ENCODE peak calls at places on chromosomes 4 and X, in eight cellular contexts. One of them, this sample, is unnamed.

GRCh38 chr4:92305878-92306520 is 2.2 kb downstream of the GRID2 start:
- DNase-seq in LoVo: no peak
- DNase-seq in iris pigment epithelial cell: no peak
- DNase-seq in skeletal muscle cell: no peak
- DNase-seq in right lobe of liver: no peak
- DNase-seq in heart right ventricle: no peak
- DNase-seq in Kasumi-1: no peak
- DNase-seq in ELR: no peak
- DNase-seq in this sample: peak; percentile 15

GRCh38 chr4:126611900-126612299 is 1020.9 kb upstream of the INTU start:
- DNase-seq in iris pigment epithelial cell: peak; percentile 77
- DNase-seq in heart right ventricle: no peak
- DNase-seq in Kasumi-1: no peak
- DNase-seq in ELR: peak; percentile 72
- DNase-seq in LoVo: no peak
- DNase-seq in right lobe of liver: no peak
- DNase-seq in skeletal muscle cell: no peak
- DNase-seq in this sample: no peak

GRCh38 chrX:53621418-53621986 is 65.0 kb downstream of the HUWE1 start:
- DNase-seq in right lobe of liver: no peak
- DNase-seq in heart right ventricle: no peak
- DNase-seq in skeletal muscle cell: no peak
- DNase-seq in LoVo: no peak
- DNase-seq in iris pigment epithelial cell: no peak
- DNase-seq in ELR: no peak
- DNase-seq in Kasumi-1: no peak
- DNase-seq in this sample: no peak

GRCh38 chrX:148588649-148589310 is 88.4 kb downstream of the AFF2 start:
- DNase-seq in right lobe of liver: no peak
- DNase-seq in iris pigment epithelial cell: no peak
- DNase-seq in Kasumi-1: no peak
- DNase-seq in ELR: no peak
- DNase-seq in skeletal muscle cell: peak; percentile 22
- DNase-seq in heart right ventricle: no peak
- DNase-seq in LoVo: no peak
- DNase-seq in this sample: no peak

GRCh38 chr4:832536-832935 is 6.6 kb upstream of the CPLX1 start:
- DNase-seq in Kasumi-1: no peak
- DNase-seq in LoVo: no peak
- DNase-seq in heart right ventricle: no peak
- DNase-seq in ELR: no peak
- DNase-seq in iris pigment epithelial cell: no peak
- DNase-seq in skeletal muscle cell: no peak
- DNase-seq in right lobe of liver: no peak
- DNase-seq in this sample: no peak

GRCh38 chr4:47419296-47419695 is 44.2 kb downstream of the COMMD8 start:
- DNase-seq in right lobe of liver: no peak
- DNase-seq in heart right ventricle: no peak
- DNase-seq in LoVo: no peak
- DNase-seq in Kasumi-1: no peak
- DNase-seq in skeletal muscle cell: no peak
- DNase-seq in iris pigment epithelial cell: no peak
- DNase-seq in ELR: no peak
- DNase-seq in this sample: no peak

GRCh38 chr4:1192091-1192492 is 19.7 kb upstream of the SPON2 start:
- DNase-seq in heart right ventricle: peak; percentile 76
- DNase-seq in Kasumi-1: no peak
- DNase-seq in skeletal muscle cell: peak; percentile 90
- DNase-seq in right lobe of liver: peak; percentile 86
- DNase-seq in ELR: peak; percentile 92
- DNase-seq in iris pigment epithelial cell: peak; percentile 99
- DNase-seq in LoVo: peak; percentile 70
- DNase-seq in this sample: peak; percentile 94

GRCh38 chr4:6962211-6963041 is 52.8 kb downstream of the TBC1D14 start:
- DNase-seq in heart right ventricle: no peak
- DNase-seq in skeletal muscle cell: no peak
- DNase-seq in ELR: no peak
- DNase-seq in LoVo: no peak
- DNase-seq in iris pigment epithelial cell: no peak
- DNase-seq in Kasumi-1: no peak
- DNase-seq in right lobe of liver: no peak
- DNase-seq in this sample: no peak

GRCh38 chrX:30153175-30153880 is 62.0 kb upstream of the MAGEB2 start:
- DNase-seq in LoVo: no peak
- DNase-seq in iris pigment epithelial cell: no peak
- DNase-seq in Kasumi-1: no peak
- DNase-seq in heart right ventricle: no peak
- DNase-seq in right lobe of liver: no peak
- DNase-seq in skeletal muscle cell: no peak
- DNase-seq in ELR: no peak
- DNase-seq in this sample: no peak

GRCh38 chrX:45667666-45668065 is 467.0 kb upstream of the DIPK2B start:
- DNase-seq in skeletal muscle cell: no peak
- DNase-seq in LoVo: no peak
- DNase-seq in iris pigment epithelial cell: peak; percentile 16
- DNase-seq in right lobe of liver: no peak
- DNase-seq in ELR: peak; percentile 36
- DNase-seq in heart right ventricle: no peak
- DNase-seq in Kasumi-1: no peak
- DNase-seq in this sample: no peak

GRCh38 chr4:47852121-47852520 is 14.3 kb upstream of the CORIN start:
- DNase-seq in right lobe of liver: no peak
- DNase-seq in LoVo: no peak
- DNase-seq in iris pigment epithelial cell: peak; percentile 95
- DNase-seq in heart right ventricle: no peak
- DNase-seq in skeletal muscle cell: peak; percentile 92
- DNase-seq in ELR: peak; percentile 18
- DNase-seq in Kasumi-1: no peak
- DNase-seq in this sample: no peak

GRCh38 chrX:55220119-55220794 is at the start of gene PAGE5:
- DNase-seq in Kasumi-1: no peak
- DNase-seq in skeletal muscle cell: no peak
- DNase-seq in heart right ventricle: no peak
- DNase-seq in ELR: no peak
- DNase-seq in iris pigment epithelial cell: no peak
- DNase-seq in right lobe of liver: no peak
- DNase-seq in LoVo: no peak
- DNase-seq in this sample: peak; percentile 41

GRCh38 chr4:16884673-16885460 is 13.6 kb downstream of the LDB2 start:
- DNase-seq in heart right ventricle: no peak
- DNase-seq in Kasumi-1: no peak
- DNase-seq in ELR: peak; percentile 25
- DNase-seq in right lobe of liver: no peak
- DNase-seq in iris pigment epithelial cell: no peak
- DNase-seq in LoVo: no peak
- DNase-seq in skeletal muscle cell: no peak
- DNase-seq in this sample: no peak

GRCh38 chrX:153459976-153460375 is 10.4 kb downstream of the HAUS7 start:
- DNase-seq in LoVo: no peak
- DNase-seq in right lobe of liver: no peak
- DNase-seq in skeletal muscle cell: no peak
- DNase-seq in heart right ventricle: no peak
- DNase-seq in iris pigment epithelial cell: peak; percentile 81
- DNase-seq in Kasumi-1: no peak
- DNase-seq in ELR: peak; percentile 71
- DNase-seq in this sample: no peak

GRCh38 chrX:73850124-73851013 is 287.4 kb downstream of the CHIC1 start:
- DNase-seq in heart right ventricle: no peak
- DNase-seq in skeletal muscle cell: no peak
- DNase-seq in Kasumi-1: no peak
- DNase-seq in iris pigment epithelial cell: peak; percentile 47
- DNase-seq in LoVo: peak; percentile 5
- DNase-seq in ELR: peak; percentile 38
- DNase-seq in right lobe of liver: peak; percentile 45
- DNase-seq in this sample: no peak

GRCh38 chrX:123083924-123084323 is 100.2 kb upstream of the GRIA3 start:
- DNase-seq in LoVo: no peak
- DNase-seq in Kasumi-1: no peak
- DNase-seq in ELR: no peak
- DNase-seq in iris pigment epithelial cell: no peak
- DNase-seq in heart right ventricle: no peak
- DNase-seq in right lobe of liver: no peak
- DNase-seq in skeletal muscle cell: peak; percentile 72
- DNase-seq in this sample: no peak

GRCh38 chrX:34655496-34656258 is 1.4 kb downstream of the TMEM47 start:
- DNase-seq in Kasumi-1: no peak
- DNase-seq in skeletal muscle cell: no peak
- DNase-seq in LoVo: no peak
- DNase-seq in right lobe of liver: no peak
- DNase-seq in ELR: peak; percentile 10
- DNase-seq in heart right ventricle: no peak
- DNase-seq in iris pigment epithelial cell: peak; percentile 36
- DNase-seq in this sample: no peak

GRCh38 chr4:8212606-8213005 is 13.5 kb downstream of the SH3TC1 start:
- DNase-seq in heart right ventricle: no peak
- DNase-seq in Kasumi-1: no peak
- DNase-seq in right lobe of liver: no peak
- DNase-seq in LoVo: no peak
- DNase-seq in ELR: no peak
- DNase-seq in skeletal muscle cell: no peak
- DNase-seq in iris pigment epithelial cell: no peak
- DNase-seq in this sample: peak; percentile 36

GRCh38 chr4:168923526-168924194 is 86.4 kb downstream of the CBR4 start:
- DNase-seq in LoVo: peak; percentile 68
- DNase-seq in heart right ventricle: no peak
- DNase-seq in iris pigment epithelial cell: peak; percentile 80
- DNase-seq in Kasumi-1: peak; percentile 63
- DNase-seq in ELR: peak; percentile 75
- DNase-seq in skeletal muscle cell: peak; percentile 54
- DNase-seq in right lobe of liver: no peak
- DNase-seq in this sample: no peak

GRCh38 chrX:151985955-151986354 is 11.5 kb upstream of the GABRE start:
- DNase-seq in right lobe of liver: no peak
- DNase-seq in ELR: peak; percentile 65
- DNase-seq in iris pigment epithelial cell: peak; percentile 63
- DNase-seq in heart right ventricle: no peak
- DNase-seq in skeletal muscle cell: no peak
- DNase-seq in LoVo: peak; percentile 40
- DNase-seq in Kasumi-1: no peak
- DNase-seq in this sample: peak; percentile 38

GRCh38 chr4:187604984-187605383 is 390.6 kb upstream of the ZFP42 start:
- DNase-seq in right lobe of liver: no peak
- DNase-seq in ELR: no peak
- DNase-seq in Kasumi-1: no peak
- DNase-seq in heart right ventricle: no peak
- DNase-seq in iris pigment epithelial cell: no peak
- DNase-seq in LoVo: no peak
- DNase-seq in skeletal muscle cell: no peak
- DNase-seq in this sample: no peak

GRCh38 chr4:16684083-16684482 is 214.4 kb downstream of the LDB2 start:
- DNase-seq in Kasumi-1: no peak
- DNase-seq in iris pigment epithelial cell: peak; percentile 76
- DNase-seq in heart right ventricle: no peak
- DNase-seq in skeletal muscle cell: no peak
- DNase-seq in LoVo: no peak
- DNase-seq in ELR: peak; percentile 20
- DNase-seq in right lobe of liver: no peak
- DNase-seq in this sample: no peak

GRCh38 chr4:14871676-14872430 is 130.4 kb upstream of the CPEB2 start:
- DNase-seq in ELR: peak; percentile 40
- DNase-seq in skeletal muscle cell: no peak
- DNase-seq in Kasumi-1: peak; percentile 37
- DNase-seq in LoVo: no peak
- DNase-seq in iris pigment epithelial cell: no peak
- DNase-seq in right lobe of liver: peak; percentile 48
- DNase-seq in heart right ventricle: no peak
- DNase-seq in this sample: no peak

GRCh38 chr4:80143305-80143679 is 54.0 kb upstream of the PRDM8 start:
- DNase-seq in iris pigment epithelial cell: no peak
- DNase-seq in LoVo: no peak
- DNase-seq in ELR: no peak
- DNase-seq in heart right ventricle: no peak
- DNase-seq in right lobe of liver: no peak
- DNase-seq in skeletal muscle cell: no peak
- DNase-seq in Kasumi-1: no peak
- DNase-seq in this sample: no peak

GRCh38 chr4:110510955-110511544 is 35.1 kb downstream of the ENPEP start:
- DNase-seq in ELR: peak; percentile 71
- DNase-seq in right lobe of liver: no peak
- DNase-seq in skeletal muscle cell: no peak
- DNase-seq in iris pigment epithelial cell: peak; percentile 65
- DNase-seq in heart right ventricle: no peak
- DNase-seq in Kasumi-1: peak; percentile 68
- DNase-seq in LoVo: peak; percentile 70
- DNase-seq in this sample: no peak

This sample was measured in right cardiac atrium.